ENCODE peak calls at places on chromosomes 11 and 22, in six cellular contexts. C is thoracic aorta, T is fibroblast of lung, R is transverse colon, U is right atrium auricular region, X is right lobe of liver. G is an unnamed sample. For H3K27me3, the result is how much of the 10 kb centered on the place peaks cover.

GRCh38 chr22:40018051-40018450 is 23.3 kb downstream of the FAM83F start:
- DNase-seq in C (no peak), T (no peak), R (no peak), U (no peak), X (no peak), G (no peak)

GRCh38 chr22:50490531-50491308 is 4.1 kb downstream of the MIOX start:
- DNase-seq in C (no peak), T (no peak), R (no peak), U (no peak), X (no peak), G (no peak)

GRCh38 chr22:50258361-50259292 is 2.9 kb downstream of the MAPK12 start:
- DNase-seq in C (no peak), T (no peak), R (no peak), U (no peak), X (peak), G (no peak)

GRCh38 chr11:10663365-10663764 is 30.2 kb downstream of the IRAG1 start:
- DNase-seq in C (no peak), T (no peak), R (no peak), U (no peak), X (no peak), G (no peak)

GRCh38 chr11:88310246-88310645 is 27.3 kb downstream of the CTSC start:
- DNase-seq in C (no peak), T (peak), R (no peak), U (no peak), X (no peak), G (no peak)

GRCh38 chr11:12088047-12088481 is 22.3 kb upstream of the MICAL2 start:
- DNase-seq in C (peak), T (peak), R (peak), U (peak), X (no peak), G (peak)

GRCh38 chr11:130001491-130002351 is 914 bp downstream of the PRDM10 start:
- DNase-seq in C (no peak), T (peak), R (peak), U (no peak), X (peak), G (peak)

GRCh38 chr11:47592276-47592675 is 1.9 kb downstream of the C1QTNF4 start:
- DNase-seq in C (no peak), T (no peak), R (no peak), U (no peak), X (no peak), G (no peak)

GRCh38 chr11:73931039-73931645 is 19.7 kb upstream of the DNAJB13 start:
- DNase-seq in C (no peak), T (peak), R (no peak), U (no peak), X (no peak), G (peak)

GRCh38 chr22:35930933-35931332 is 97.7 kb downstream of the RBFOX2 start:
- DNase-seq in C (no peak), T (peak), R (no peak), U (no peak), X (no peak), G (no peak)

GRCh38 chr11:57294225-57295131 is 30.3 kb downstream of the TNKS1BP1 start:
- DNase-seq in C (no peak), T (peak), R (peak), U (no peak), X (no peak), G (no peak)

GRCh38 chr11:1876361-1877063 is 15.2 kb downstream of the PRR33 start:
- DNase-seq in C (no peak), T (peak), R (peak), U (no peak), X (peak), G (no peak)

GRCh38 chr11:86800076-86800955 is at the start of gene PRSS23:
- DNase-seq in C (no peak), T (peak), R (peak), U (no peak), X (peak), G (peak)

GRCh38 chr11:13008625-13009475 is at the start of gene RASSF10:
- DNase-seq in C (no peak), T (peak), R (peak), U (peak), X (peak), G (peak)

GRCh38 chr11:73152861-73153483 is 10.9 kb upstream of the FCHSD2 start:
- DNase-seq in C (no peak), T (no peak), R (peak), U (no peak), X (no peak), G (no peak)

GRCh38 chr11:9922806-9923205 is 258.9 kb downstream of the SWAP70 start:
- DNase-seq in C (no peak), T (peak), R (no peak), U (no peak), X (no peak), G (no peak)

GRCh38 chr11:71473793-71474080 is 20.7 kb downstream of the NADSYN1 start:
- DNase-seq in C (no peak), T (no peak), R (no peak), U (no peak), X (peak), G (no peak)

GRCh38 chr11:1219836-1220810 is 2.7 kb upstream of the MUC5B start:
- DNase-seq in C (no peak), T (no peak), R (peak), U (no peak), X (peak), G (no peak)

GRCh38 chr11:16946477-16947282 is 67.5 kb downstream of the PLEKHA7 start:
- DNase-seq in C (no peak), T (no peak), R (no peak), U (peak), X (no peak), G (no peak)

GRCh38 chr11:77127674-77127968 is 425 bp upstream of the MYO7A start:
- DNase-seq in C (no peak), T (no peak), R (no peak), U (no peak), X (no peak), G (no peak)

GRCh38 chr22:48182896-48183805 is 1420.7 kb downstream of the TBC1D22A start:
- DNase-seq in C (no peak), T (no peak), R (no peak), U (no peak), X (no peak), G (peak)

GRCh38 chr22:44664149-44664548 is 37.9 kb upstream of the PRR5 start:
- DNase-seq in C (no peak), T (peak), R (peak), U (peak), X (peak), G (no peak)

GRCh38 chr11:2767751-2768150 is 68.0 kb upstream of the KCNQ1OT1 start:
- DNase-seq in C (no peak), T (no peak), R (no peak), U (no peak), X (peak), G (no peak)

GRCh38 chr11:17531071-17531817 is 13.0 kb downstream of the USH1C start:
- DNase-seq in C (no peak), T (no peak), R (no peak), U (no peak), X (no peak), G (no peak)

GRCh38 chr11:13343931-13344717 is 66.5 kb downstream of the BMAL1 start:
- DNase-seq in C (peak), T (peak), R (peak), U (peak), X (no peak), G (peak)

GRCh38 chr22:46514592-46515207 is 22.7 kb downstream of the CELSR1 start:
- DNase-seq in C (no peak), T (peak), R (no peak), U (no peak), X (no peak), G (peak)

GRCh38 chr11:125525303-125525702 is 29.2 kb upstream of the FEZ1 start:
- DNase-seq in C (no peak), T (no peak), R (no peak), U (no peak), X (no peak), G (no peak)

GRCh38 chr11:94974178-94974577 is 669 bp downstream of the KDM4D start:
- DNase-seq in C (no peak), T (no peak), R (no peak), U (no peak), X (no peak), G (peak)

GRCh38 chr11:46618789-46619188 is 1.4 kb downstream of the ATG13 start:
- DNase-seq in C (no peak), T (peak), R (no peak), U (no peak), X (no peak), G (no peak)

GRCh38 chr22:38295863-38296262 is 21.4 kb downstream of the CSNK1E start:
- DNase-seq in C (no peak), T (no peak), R (no peak), U (no peak), X (no peak), G (no peak)
- H3K27me3 ChIP-seq in C (under half), T (under half), R (under half), U (under half), X (under half), G (under half)

GRCh38 chr11:122979815-122980656 is 1.6 kb downstream of the BSX start:
- DNase-seq in C (no peak), T (no peak), R (no peak), U (no peak), X (no peak), G (no peak)
- H3K27me3 ChIP-seq in C (half or more), T (half or more), R (half or more), U (half or more), X (under half), G (under half)

GRCh38 chr11:33687733-33688479 is 12.7 kb downstream of the C11orf91 start:
- DNase-seq in C (no peak), T (peak), R (no peak), U (no peak), X (no peak), G (no peak)
- H3K27me3 ChIP-seq in C (under half), T (under half), R (under half), U (under half), X (under half), G (under half)

DNA sequence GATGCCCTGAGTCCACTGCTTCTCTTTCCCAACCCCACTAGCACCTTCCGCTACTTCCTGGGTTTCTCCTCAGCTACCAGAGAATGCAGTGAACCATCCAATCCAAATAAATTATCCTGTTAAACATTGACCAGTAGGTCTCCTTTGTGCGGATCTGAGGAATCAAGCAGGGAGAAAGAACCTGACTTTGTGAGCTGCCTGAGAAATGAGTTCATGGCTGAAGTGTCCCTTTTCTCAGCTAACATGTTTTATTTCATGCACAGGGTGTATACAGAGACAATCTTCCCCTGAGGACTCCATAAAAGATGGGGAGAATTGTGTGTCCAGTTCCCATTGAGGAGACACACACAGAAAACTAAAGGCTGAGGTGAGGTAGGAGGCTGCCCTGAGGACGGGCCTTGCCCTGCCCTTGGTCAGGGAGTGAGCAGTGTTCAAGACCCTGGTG is 63.0 kb upstream of the VPREB1 start:
- DNase-seq in C (no peak), T (no peak), R (no peak), U (no peak), X (no peak), G (no peak)
- H3K27me3 ChIP-seq in C (under half), T (under half), R (under half), U (under half), X (under half), G (under half)